ENCODE peak calls at places on chromosome 7, in six cellular contexts. W is tibial nerve, M is adrenal gland, D is brain microvascular endothelial cell, L is iPS DF 6.9, E is neuronal stem cell. S is an unnamed sample. For H3K27me3, the result is how much of the 10 kb centered on the place peaks cover.

GRCh38 chr7:71272509-71273214 is 140.7 kb downstream of the GALNT17 start:
- DNase-seq in W (no peak), M (no peak), D (no peak), L (no peak), E (no peak), S (no peak)

GRCh38 chr7:147833549-147833948 is 757.0 kb upstream of the C7orf33 start:
- DNase-seq in W (no peak), M (no peak), D (no peak), L (peak), E (peak), S (no peak)

GRCh38 chr7:37354661-37355131 is 94.0 kb downstream of the ELMO1 start:
- DNase-seq in W (peak), M (peak), D (peak), L (no peak), E (no peak), S (peak)

GRCh38 chr7:152521420-152522337 is 85.9 kb upstream of the KMT2C start:
- DNase-seq in W (no peak), M (peak), D (no peak), L (no peak), E (no peak), S (no peak)

GRCh38 chr7:124688991-124689390 is 76.6 kb downstream of the GPR37 start:
- DNase-seq in W (no peak), M (no peak), D (peak), L (no peak), E (no peak), S (no peak)

GRCh38 chr7:20787658-20788057 is 972 bp upstream of the SP8 start:
- DNase-seq in W (no peak), M (no peak), D (no peak), L (no peak), E (no peak), S (no peak)

GRCh38 chr7:103914147-103914899 is 75.1 kb downstream of the RELN start:
- DNase-seq in W (no peak), M (no peak), D (peak), L (no peak), E (no peak), S (no peak)

GRCh38 chr7:24831240-24831639 is 74.0 kb upstream of the GSDME start:
- DNase-seq in W (no peak), M (no peak), D (no peak), L (no peak), E (no peak), S (no peak)

GRCh38 chr7:119123326-119123725 is 898.8 kb downstream of the ANKRD7 start:
- DNase-seq in W (no peak), M (no peak), D (no peak), L (no peak), E (no peak), S (no peak)

GRCh38 chr7:41918597-41918996 is 215.7 kb upstream of the INHBA start:
- DNase-seq in W (no peak), M (no peak), D (peak), L (no peak), E (no peak), S (no peak)

GRCh38 chr7:80453699-80454340 is 58.0 kb downstream of the GNAT3 start:
- DNase-seq in W (no peak), M (no peak), D (no peak), L (no peak), E (peak), S (no peak)

GRCh38 chr7:1926908-1927306 is 256.8 kb downstream of the ELFN1 start:
- DNase-seq in W (no peak), M (no peak), D (no peak), L (no peak), E (no peak), S (no peak)

GRCh38 chr7:107563072-107563760 is 504 bp downstream of the COG5 start:
- DNase-seq in W (no peak), M (peak), D (peak), L (no peak), E (no peak), S (peak)

GRCh38 chr7:52537051-52537450 is 498.4 kb upstream of the POM121L12 start:
- DNase-seq in W (no peak), M (no peak), D (no peak), L (no peak), E (no peak), S (no peak)

GRCh38 chr7:26101471-26102151 is 50.4 kb upstream of the NFE2L3 start:
- DNase-seq in W (no peak), M (peak), D (no peak), L (no peak), E (peak), S (peak)

GRCh38 chr7:1291846-1292765 is 59.4 kb downstream of the UNCX start:
- DNase-seq in W (no peak), M (no peak), D (no peak), L (no peak), E (no peak), S (no peak)

GRCh38 chr7:120989571-120990220 is 1.2 kb downstream of the CPED1 start:
- DNase-seq in W (no peak), M (peak), D (no peak), L (no peak), E (no peak), S (peak)

GRCh38 chr7:141976524-141977245 is 3.1 kb upstream of the TAS2R38 start:
- DNase-seq in W (no peak), M (no peak), D (no peak), L (no peak), E (no peak), S (no peak)

GRCh38 chr7:23594879-23595604 is 2.1 kb upstream of the CCDC126 start:
- DNase-seq in W (no peak), M (no peak), D (no peak), L (no peak), E (no peak), S (no peak)

GRCh38 chr7:31023877-31024276 is 28.2 kb upstream of the ADCYAP1R1 start:
- DNase-seq in W (no peak), M (no peak), D (no peak), L (no peak), E (no peak), S (no peak)

GRCh38 chr7:92973964-92974363 is 137.6 kb upstream of the CDK6 start:
- DNase-seq in W (no peak), M (no peak), D (no peak), L (no peak), E (no peak), S (no peak)

GRCh38 chr7:497346-497745 is 22.3 kb downstream of the PDGFA start:
- DNase-seq in W (no peak), M (no peak), D (no peak), L (no peak), E (no peak), S (no peak)

GRCh38 chr7:3439333-3440030 is 138.4 kb downstream of the SDK1 start:
- DNase-seq in W (no peak), M (no peak), D (peak), L (no peak), E (no peak), S (no peak)

GRCh38 chr7:82443044-82443800 is at the start of gene CACNA2D1:
- DNase-seq in W (no peak), M (peak), D (no peak), L (no peak), E (peak), S (peak)

GRCh38 chr7:14606101-14606500 is 296.4 kb downstream of the DGKB start:
- DNase-seq in W (no peak), M (no peak), D (peak), L (no peak), E (peak), S (no peak)

GRCh38 chr7:83413831-83414230 is 235.1 kb downstream of the SEMA3E start:
- DNase-seq in W (no peak), M (peak), D (peak), L (no peak), E (no peak), S (no peak)

GRCh38 chr7:26155531-26156375 is 3.8 kb downstream of the NFE2L3 start:
- DNase-seq in W (no peak), M (no peak), D (peak), L (no peak), E (no peak), S (no peak)

GRCh38 chr7:75966209-75966961 is 28.0 kb downstream of the TMEM120A start:
- DNase-seq in W (no peak), M (peak), D (no peak), L (no peak), E (no peak), S (peak)

GRCh38 chr7:110486549-110486948 is 604.4 kb upstream of the LRRN3 start:
- DNase-seq in W (no peak), M (no peak), D (no peak), L (no peak), E (no peak), S (no peak)

GRCh38 chr7:24917510-24918239 is 62.3 kb downstream of the OSBPL3 start:
- DNase-seq in W (no peak), M (no peak), D (peak), L (no peak), E (no peak), S (no peak)

GRCh38 chr7:42831051-42831952 is 80.6 kb downstream of the C7orf25 start:
- DNase-seq in W (peak), M (peak), D (peak), L (peak), E (peak), S (no peak)

GRCh38 chr7:1086588-1087461 is 1.1 kb upstream of the GPER1 start:
- DNase-seq in W (peak), M (peak), D (peak), L (peak), E (peak), S (peak)

GRCh38 chr7:43954524-43955228 is 28.4 kb downstream of the UBE2D4 start:
- DNase-seq in W (no peak), M (peak), D (peak), L (peak), E (no peak), S (no peak)

GRCh38 chr7:101487753-101488152 is 125.1 kb downstream of the COL26A1 start:
- DNase-seq in W (no peak), M (no peak), D (no peak), L (no peak), E (no peak), S (no peak)

GRCh38 chr7:3158501-3158900 is 114.8 kb upstream of the CARD11 start:
- DNase-seq in W (no peak), M (no peak), D (no peak), L (no peak), E (no peak), S (no peak)

GRCh38 chr7:41834805-41835694 is 132.2 kb upstream of the INHBA start:
- DNase-seq in W (no peak), M (no peak), D (peak), L (no peak), E (no peak), S (peak)

GRCh38 chr7:140631602-140632001 is 9.0 kb downstream of the DENND2A start:
- DNase-seq in W (no peak), M (no peak), D (no peak), L (no peak), E (no peak), S (peak)

GRCh38 chr7:29457565-29457971 is 106.1 kb upstream of the PRR15 start:
- DNase-seq in W (no peak), M (no peak), D (peak), L (no peak), E (no peak), S (no peak)

GRCh38 chr7:127886248-127886647 is 145.0 kb downstream of the LRRC4 start:
- DNase-seq in W (no peak), M (no peak), D (no peak), L (no peak), E (no peak), S (no peak)
- H3K27ac ChIP-seq in W (peak), M (no peak), D (peak), L (no peak), E (no peak), S (no peak)

DNA sequence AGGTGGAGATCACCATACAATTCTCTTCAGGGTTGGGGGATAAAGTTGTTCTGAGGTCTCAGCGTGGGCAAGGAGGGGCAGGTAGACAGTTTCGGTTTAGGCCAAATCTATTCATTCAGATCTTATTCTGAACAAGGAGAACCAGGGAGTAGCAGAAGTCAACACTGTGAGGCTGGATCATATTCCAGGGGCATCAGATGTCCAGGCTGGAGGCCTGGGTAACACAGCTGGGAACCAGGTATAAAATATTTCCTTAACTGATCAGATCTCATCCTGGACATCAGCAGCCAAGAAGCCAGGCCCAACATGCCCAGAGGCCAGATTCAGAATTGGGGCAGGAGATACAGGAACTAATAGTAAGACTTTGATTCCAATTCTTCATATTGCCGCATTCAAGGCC is 19.2 kb upstream of the FLNC start:
- DNase-seq in W (no peak), M (no peak), D (no peak), L (no peak), E (no peak), S (no peak)
- H3K27me3 ChIP-seq in W (under half), M (under half), D (under half), L (under half), E (under half), S (under half)

GRCh38 chr7:6631605-6632004 is 5.5 kb upstream of the ZNF316 start:
- DNase-seq in W (no peak), M (no peak), D (no peak), L (no peak), E (no peak), S (no peak)
- H3K27ac ChIP-seq in W (no peak), M (no peak), D (no peak), L (no peak), E (no peak), S (no peak)

DNA sequence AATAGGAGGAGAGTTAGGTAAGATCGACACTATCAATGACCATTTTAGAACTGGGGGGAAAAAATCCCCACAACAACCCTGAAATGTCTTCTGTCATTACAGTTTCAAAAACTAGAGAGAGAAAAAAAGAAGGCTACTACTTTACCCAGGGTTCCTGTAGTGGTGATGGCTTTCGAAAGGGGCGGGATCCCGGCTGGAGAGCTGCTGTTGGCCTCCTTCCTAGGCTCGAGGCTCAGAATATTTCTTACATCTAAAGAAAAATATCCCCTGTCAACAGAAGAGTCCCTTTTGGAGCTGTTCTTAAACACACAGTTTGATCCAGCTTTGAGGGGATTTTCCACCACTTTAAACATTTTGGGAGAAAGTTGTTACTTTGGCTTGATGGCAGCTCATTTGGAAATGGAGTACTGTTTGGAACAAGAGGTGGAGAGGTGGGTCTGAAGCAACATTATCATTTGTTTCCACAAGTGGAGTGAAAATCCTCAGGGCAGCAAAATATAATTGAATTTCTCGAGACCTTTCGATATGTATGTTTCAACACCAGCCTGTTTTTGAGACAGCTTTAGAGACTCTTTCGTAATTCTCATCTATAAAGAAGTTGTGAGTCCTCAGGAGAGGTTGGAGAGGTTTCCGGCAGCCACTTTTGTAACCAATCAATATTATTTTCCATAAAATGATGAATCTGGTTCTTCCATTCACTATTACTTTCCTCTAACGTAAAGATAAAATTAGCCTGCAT is 5.1 kb downstream of the HOXA13 start:
- DNase-seq in W (no peak), M (no peak), D (no peak), L (no peak), E (no peak), S (no peak)
- H3K27me3 ChIP-seq in W (under half), M (half or more), D (half or more), L (half or more), E (half or more), S (under half)

DNA sequence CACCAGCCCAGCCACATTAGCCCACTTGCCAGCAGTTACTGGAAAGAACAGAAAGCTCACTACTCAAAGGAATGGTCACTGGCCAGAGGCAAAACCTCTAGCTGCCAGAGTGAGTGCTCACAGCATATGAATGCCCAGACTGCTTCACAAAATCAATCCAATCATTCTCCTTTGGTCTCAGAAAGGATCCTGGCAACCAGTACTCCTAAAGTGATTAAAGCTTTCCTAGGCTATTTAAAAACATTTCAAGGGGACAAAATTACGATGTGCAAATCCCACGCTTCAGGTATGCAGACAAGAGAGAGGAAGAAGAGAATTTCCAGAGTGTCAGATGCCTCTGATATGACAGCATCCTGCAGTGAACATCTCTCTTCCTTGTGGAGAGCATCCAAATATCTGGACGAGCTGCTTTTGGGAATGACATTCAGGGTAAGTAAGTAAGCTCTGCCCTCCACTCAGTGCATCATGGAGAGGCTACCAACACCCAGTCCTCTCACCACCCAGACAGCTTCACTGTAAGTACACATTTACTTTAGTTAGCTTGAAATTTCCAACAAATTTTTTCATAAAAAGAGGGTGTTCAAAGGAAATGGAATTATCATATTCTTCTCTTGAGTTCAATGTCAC is 25.1 kb downstream of the ICA1 start:
- DNase-seq in W (no peak), M (no peak), D (no peak), L (no peak), E (no peak), S (no peak)
- H3K27ac ChIP-seq in W (no peak), M (no peak), D (no peak), L (no peak), E (no peak), S (no peak)

DNA sequence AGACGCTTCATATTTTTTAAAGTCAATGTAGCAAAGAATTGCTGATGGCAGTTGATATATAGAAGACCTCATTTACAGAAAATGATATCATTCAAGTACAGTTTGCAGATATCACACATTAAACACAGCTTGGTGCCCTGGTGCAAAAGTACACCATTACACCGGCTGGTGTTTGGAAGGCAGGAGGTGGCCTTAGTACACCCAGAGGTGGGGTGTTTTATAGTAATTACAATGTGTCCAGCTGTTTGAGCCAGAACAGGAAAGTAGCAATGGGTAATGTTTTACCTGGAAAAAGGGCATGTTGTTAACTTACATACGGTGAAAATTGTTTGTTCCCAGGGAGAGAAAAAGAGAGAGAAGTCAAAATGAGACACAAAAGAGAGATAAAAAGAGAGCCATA is 103.0 kb upstream of the YAE1 start:
- DNase-seq in W (no peak), M (no peak), D (no peak), L (no peak), E (no peak), S (no peak)
- H3K27me3 ChIP-seq in W (under half), M (under half), D (under half), L (under half), E (under half), S (under half)

GRCh38 chr7:84999450-84999849 is 187.4 kb downstream of the SEMA3D start:
- DNase-seq in W (no peak), M (no peak), D (no peak), L (no peak), E (no peak), S (no peak)

GRCh38 chr7:85000973-85001372 is 185.9 kb downstream of the SEMA3D start:
- DNase-seq in W (no peak), M (no peak), D (no peak), L (no peak), E (no peak), S (no peak)

GRCh38 chr7:84998665-84999064 is 188.2 kb downstream of the SEMA3D start:
- DNase-seq in W (no peak), M (no peak), D (no peak), L (no peak), E (no peak), S (no peak)

GRCh38 chr7:85001493-85002345 is 185.1 kb downstream of the SEMA3D start:
- DNase-seq in W (no peak), M (no peak), D (no peak), L (no peak), E (no peak), S (no peak)

DNA sequence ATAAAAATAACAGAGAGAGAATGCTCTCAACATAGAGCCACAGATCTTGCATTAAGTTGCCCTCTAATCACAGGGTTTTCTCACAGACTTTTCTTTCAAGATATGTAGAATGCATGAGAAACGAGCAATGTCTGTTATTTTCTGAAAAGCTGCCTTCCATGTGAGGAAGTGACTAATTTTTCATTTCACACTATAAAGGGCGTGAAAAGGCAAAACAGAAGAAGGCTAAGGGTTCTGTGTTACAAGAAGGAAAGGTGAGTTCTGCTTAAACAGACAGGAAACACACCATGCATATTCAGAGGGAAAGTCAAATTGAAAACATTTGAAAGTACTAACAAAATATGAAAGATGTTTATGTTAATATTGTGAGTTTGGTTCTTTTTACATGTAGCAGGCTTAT is 189.2 kb downstream of the SEMA3D start:
- DNase-seq in W (no peak), M (no peak), D (no peak), L (no peak), E (no peak), S (no peak)
- H3K27ac ChIP-seq in W (no peak), M (no peak), D (no peak), L (no peak), E (no peak), S (no peak)

GRCh38 chr7:159227433-159227832 is 82.8 kb upstream of the VIPR2 start:
- DNase-seq in W (no peak), M (peak), D (no peak), L (no peak), E (no peak), S (no peak)
- H3K27me3 ChIP-seq in W (under half), M (under half), D (under half), L (under half), E (under half), S (under half)

GRCh38 chr7:130566168-130566897 is 74.4 kb downstream of the MEST start:
- DNase-seq in W (no peak), M (peak), D (peak), L (no peak), E (no peak), S (peak)
- H3K27ac ChIP-seq in W (no peak), M (peak), D (peak), L (no peak), E (no peak), S (peak)